ENCODE peak calls at places on chromosome 22, in eight cellular contexts. S, E, B, O, D, J, A and K are unnamed samples.

GRCh38 chr22:35645646-35646045 is 2.6 kb upstream of the APOL6 start:
- DNase-seq in S (no peak), O (no peak), B (no peak), A (no peak), E (no peak), D (no peak), J (no peak), K (no peak)

GRCh38 chr22:39556970-39557811 is 13.4 kb upstream of the CACNA1I start:
- DNase-seq in O (peak), B (peak), D (no peak), S (no peak), A (no peak), E (no peak), J (peak), K (no peak)

GRCh38 chr22:26586556-26587325 is 3.2 kb downstream of the TPST2 start:
- DNase-seq in O (no peak), B (no peak), A (peak), D (no peak), E (no peak), J (no peak), S (no peak), K (no peak)

GRCh38 chr22:32528316-32528715 is 53.7 kb downstream of the FBXO7 start:
- DNase-seq in E (no peak), S (no peak), A (no peak), D (no peak), J (no peak), B (no peak), O (no peak), K (no peak)

GRCh38 chr22:40046126-40046525 is 51.4 kb downstream of the FAM83F start:
- DNase-seq in E (peak), S (no peak), B (no peak), D (no peak), A (no peak), O (no peak), J (no peak), K (no peak)

GRCh38 chr22:50317674-50318073 is 9.1 kb downstream of the DENND6B start:
- DNase-seq in B (no peak), D (no peak), E (no peak), J (no peak), A (no peak), S (no peak), O (no peak), K (no peak)

GRCh38 chr22:40499187-40499753 is 128.9 kb downstream of the SGSM3 start:
- DNase-seq in B (no peak), D (no peak), A (peak), S (no peak), E (no peak), J (no peak), O (no peak), K (peak)

GRCh38 chr22:24997023-24997422 is 44.5 kb downstream of the KIAA1671 start:
- DNase-seq in A (no peak), S (no peak), O (no peak), E (no peak), D (no peak), B (no peak), J (no peak), K (no peak)

GRCh38 chr22:44925465-44926123 is 84.2 kb downstream of the PHF21B start:
- DNase-seq in E (no peak), O (no peak), J (no peak), S (no peak), A (no peak), D (no peak), B (no peak), K (no peak)

GRCh38 chr22:48090332-48090672 is 1327.9 kb downstream of the TBC1D22A start:
- DNase-seq in A (no peak), B (no peak), D (no peak), S (no peak), E (no peak), J (no peak), O (no peak), K (no peak)

GRCh38 chr22:39103431-39103830 is 6.4 kb downstream of the APOBEC3H start:
- DNase-seq in A (no peak), E (no peak), D (no peak), S (no peak), O (no peak), J (no peak), B (no peak), K (no peak)

GRCh38 chr22:32760396-32760795 is 41.1 kb upstream of the TIMP3 start:
- DNase-seq in D (no peak), E (no peak), B (no peak), A (no peak), J (no peak), S (no peak), O (no peak), K (no peak)

GRCh38 chr22:47015589-47016178 is 253.2 kb downstream of the TBC1D22A start:
- DNase-seq in B (no peak), E (no peak), J (peak), A (no peak), D (no peak), S (no peak), O (no peak), K (no peak)

GRCh38 chr22:45917146-45917545 is 59.8 kb downstream of the WNT7B start:
- DNase-seq in S (no peak), O (no peak), E (no peak), J (no peak), B (no peak), D (no peak), A (no peak), K (no peak)

GRCh38 chr22:39920134-39920743 is 19.4 kb downstream of the GRAP2 start:
- DNase-seq in E (no peak), J (no peak), S (no peak), B (no peak), A (no peak), D (no peak), O (no peak), K (no peak)

GRCh38 chr22:17920992-17921650 is 103.2 kb downstream of the MICAL3 start:
- DNase-seq in O (no peak), E (no peak), S (no peak), D (no peak), J (no peak), A (no peak), B (no peak), K (no peak)

GRCh38 chr22:41833369-41834004 is 582 bp downstream of the SREBF2 start:
- DNase-seq in E (peak), D (peak), J (peak), A (peak), B (no peak), S (no peak), O (peak), K (no peak)

GRCh38 chr22:46500201-46500600 is 37.2 kb downstream of the CELSR1 start:
- DNase-seq in J (no peak), B (no peak), S (no peak), O (peak), A (no peak), D (no peak), E (no peak), K (no peak)

GRCh38 chr22:39661842-39662676 is 91.5 kb downstream of the CACNA1I start:
- DNase-seq in J (no peak), B (peak), S (no peak), D (no peak), O (peak), A (no peak), E (no peak), K (no peak)

GRCh38 chr22:19776433-19777031 is 16.0 kb downstream of the TBX1 start:
- DNase-seq in D (no peak), J (no peak), A (no peak), E (peak), B (no peak), S (no peak), O (no peak), K (no peak)

GRCh38 chr22:39101226-39101625 is 4.2 kb downstream of the APOBEC3H start:
- DNase-seq in O (no peak), J (no peak), A (no peak), E (no peak), S (no peak), D (no peak), B (no peak), K (no peak)

GRCh38 chr22:47337161-47337621 is 574.7 kb downstream of the TBC1D22A start:
- DNase-seq in D (no peak), B (no peak), O (no peak), A (no peak), J (peak), E (no peak), S (no peak), K (peak)

GRCh38 chr22:49022816-49023160 is 804.9 kb downstream of the BRD1 start:
- DNase-seq in D (peak), J (no peak), E (no peak), S (no peak), O (no peak), A (no peak), B (no peak), K (no peak)

GRCh38 chr22:46012182-46012880 is 35.4 kb upstream of the WNT7B start:
- DNase-seq in E (no peak), S (no peak), J (no peak), D (peak), A (no peak), B (no peak), O (no peak), K (no peak)

GRCh38 chr22:32475428-32476010 is 908 bp downstream of the FBXO7 start:
- DNase-seq in E (no peak), B (no peak), O (peak), S (peak), J (no peak), D (peak), A (peak), K (no peak)

GRCh38 chr22:50675553-50676199 is 3.1 kb downstream of the SHANK3 start:
- DNase-seq in B (no peak), J (no peak), D (no peak), S (no peak), A (no peak), E (no peak), O (peak), K (no peak)

GRCh38 chr22:26588749-26589366 is 1.1 kb downstream of the TPST2 start:
- DNase-seq in D (no peak), O (no peak), E (no peak), J (no peak), S (peak), A (no peak), B (no peak), K (no peak)

DNA sequence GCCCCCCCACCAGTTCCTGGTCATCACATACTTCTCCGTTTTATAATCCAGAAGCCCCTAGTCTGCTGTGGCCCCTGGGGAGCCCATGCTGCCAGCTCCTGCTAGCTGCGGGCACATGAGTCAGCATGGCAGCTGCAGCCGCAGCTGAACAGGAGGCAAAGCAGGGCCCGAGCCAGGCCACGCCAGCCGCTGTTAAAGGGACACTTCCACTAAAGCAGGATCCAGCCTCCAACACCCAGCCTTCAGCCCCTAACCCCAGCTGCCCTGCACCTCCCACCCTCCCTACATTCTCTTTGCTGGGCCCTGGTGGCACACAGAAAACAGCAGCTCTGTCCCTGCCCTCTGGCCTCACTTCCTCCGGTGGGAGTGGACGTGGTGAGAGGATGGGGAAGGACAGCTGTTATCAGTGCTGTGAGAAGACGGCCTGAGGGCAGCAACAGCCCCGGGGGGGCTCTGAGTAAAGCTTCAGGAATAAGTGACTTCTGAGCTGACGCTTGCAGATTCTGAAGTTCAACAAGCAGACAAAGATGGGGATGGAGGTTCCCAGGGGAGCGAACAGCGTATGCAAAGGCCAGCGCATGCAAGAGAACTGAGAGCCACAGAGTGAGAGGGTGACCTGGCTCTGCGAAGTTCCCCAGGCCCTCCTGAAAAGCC is 688 bp upstream of the LRRC74B start:
- DNase-seq in D (no peak), J (no peak), E (no peak), A (no peak), S (peak), O (peak), B (no peak), K (no peak)
- H3K27ac ChIP-seq in D (no peak), J (no peak), E (no peak), A (no peak), S (peak), O (no peak), B (no peak), K (no peak)

GRCh38 chr22:37805878-37806277 is 1.9 kb upstream of the GCAT start:
- DNase-seq in D (no peak), E (no peak), O (no peak), S (no peak), B (no peak), J (no peak), A (no peak), K (no peak)
- H3K27ac ChIP-seq in D (peak), E (no peak), O (no peak), S (peak), B (no peak), J (no peak), A (peak), K (peak)

GRCh38 chr22:30182365-30182764 is 64.2 kb downstream of the LIF start:
- DNase-seq in B (no peak), A (no peak), E (no peak), O (no peak), D (no peak), J (no peak), S (no peak), K (no peak)
- H3K27ac ChIP-seq in B (no peak), A (no peak), E (no peak), O (no peak), D (no peak), J (no peak), S (no peak), K (no peak)

GRCh38 chr22:43090130-43090789 is 1.1 kb upstream of the TTLL1 start:
- DNase-seq in B (peak), O (peak), J (peak), S (peak), D (peak), A (peak), E (peak), K (peak)

GRCh38 chr22:43092085-43092484 is 2.9 kb upstream of the TTLL1 start:
- DNase-seq in O (no peak), J (no peak), E (no peak), A (no peak), S (no peak), B (no peak), D (no peak), K (no peak)

GRCh38 chr22:43085658-43086606 is 3.3 kb downstream of the TTLL1 start:
- DNase-seq in O (no peak), E (no peak), A (no peak), B (no peak), D (peak), J (no peak), S (no peak), K (no peak)

GRCh38 chr22:43088616-43088978 is 594 bp downstream of the TTLL1 start:
- DNase-seq in O (no peak), B (no peak), A (no peak), E (no peak), S (no peak), D (no peak), J (no peak), K (no peak)

DNA sequence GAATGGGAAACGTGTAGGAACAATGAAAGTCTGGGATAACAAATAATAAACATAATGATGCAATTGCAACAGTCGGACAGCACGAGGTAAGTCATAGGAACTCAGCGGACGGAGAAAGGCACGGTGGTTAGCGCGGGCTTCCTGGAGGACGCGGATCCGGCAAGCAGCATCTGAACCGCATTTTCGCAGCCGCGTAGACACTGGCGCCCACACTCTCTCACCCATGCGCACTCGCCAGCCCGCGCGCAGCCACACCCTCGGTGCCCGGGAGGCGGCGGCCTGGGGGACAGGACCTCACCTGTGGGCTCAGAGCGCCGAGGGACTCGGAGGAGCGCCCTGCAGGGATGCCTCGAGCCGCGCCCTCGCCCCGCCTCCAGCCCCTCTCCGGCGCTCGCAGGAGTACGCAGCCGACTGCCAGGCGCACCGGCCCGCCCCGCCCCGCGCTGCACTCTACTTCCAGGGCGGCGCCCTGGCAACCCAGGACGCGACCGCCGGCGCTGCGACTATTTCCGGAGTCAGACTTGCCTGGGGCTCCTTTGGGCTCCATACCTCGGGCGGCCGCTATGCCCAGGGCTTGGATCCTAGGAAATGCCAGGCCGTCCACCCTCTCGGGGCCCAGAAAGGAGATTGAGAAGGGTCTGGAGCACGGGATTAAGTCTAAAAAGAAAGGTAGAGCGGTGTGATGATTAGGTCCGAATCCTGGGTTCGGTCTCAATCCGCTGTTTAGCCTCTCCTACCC is at the start of gene TTLL1:
- DNase-seq in O (peak), S (peak), J (peak), A (peak), D (peak), B (peak), E (peak), K (no peak)
- H3K27ac ChIP-seq in O (no peak), S (peak), J (peak), A (peak), D (peak), B (peak), E (peak), K (peak)

GRCh38 chr22:43060213-43060612 is 29.0 kb downstream of the TTLL1 start:
- DNase-seq in O (peak), D (no peak), J (peak), E (peak), S (no peak), B (peak), A (no peak), K (no peak)

GRCh38 chr22:43066844-43067385 is 22.3 kb downstream of the TTLL1 start:
- DNase-seq in D (no peak), E (no peak), S (no peak), A (no peak), O (no peak), B (no peak), J (no peak), K (no peak)

DNA sequence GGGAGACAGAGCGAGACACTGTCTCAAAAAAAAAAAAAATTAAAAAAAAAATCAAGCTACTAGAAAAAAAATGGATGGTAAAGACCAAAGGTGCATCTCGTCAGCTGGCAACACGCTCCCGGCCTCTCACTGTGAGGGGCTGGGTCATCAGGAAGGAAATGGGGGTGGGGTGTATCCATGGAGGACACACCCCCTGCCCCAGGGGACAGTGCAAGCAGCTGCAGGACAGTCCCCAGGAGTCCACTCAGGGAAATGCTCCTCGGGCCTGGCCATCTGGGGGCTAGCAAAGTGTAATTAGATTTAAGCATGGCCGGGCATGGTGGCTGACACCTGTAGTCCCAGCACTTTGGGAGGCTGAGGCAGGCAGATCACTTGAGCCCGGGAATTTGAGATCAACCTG is 23.1 kb downstream of the TTLL1 start:
- DNase-seq in J (no peak), S (no peak), D (peak), B (no peak), E (no peak), O (no peak), A (no peak), K (no peak)
- H3K27ac ChIP-seq in J (no peak), S (no peak), D (no peak), B (no peak), E (no peak), O (no peak), A (no peak), K (no peak)